ENCODE peak calls at places on chromosomes 16 and 17, in seven cellular contexts. I is neural crest cell; B is fibroblast of lung; P is stimulated activated CD8-positive, alpha-beta memory T cell treated with anti-CD3 and anti-CD28 coated beads, Interleukin-7, amount 100 ng/mL, for 1 hour; E is effector memory CD4-positive, alpha-beta T cell; D is activated T-cell treated with anti-CD3 and anti-CD28 coated beads, Interleukin-2, amount 50 U/mL, for 4 hours; A is fibroblast of the aortic adventitia. L is an unnamed sample.

GRCh38 chr16:71923941-71924690 is 28.8 kb downstream of the IST1 start:
- DNase-seq in I (no peak), B (peak; percentile 75), P (no peak), E (no peak), D (no peak), A (peak; percentile 33), L (no peak)

GRCh38 chr16:15770512-15770911 is 86.3 kb downstream of the MYH11 start:
- DNase-seq in I (no peak), B (peak; percentile 73), P (no peak), E (no peak), D (no peak), A (peak; percentile 93), L (no peak)

GRCh38 chr17:4365628-4366311 is 705 bp downstream of the UBE2G1 start:
- DNase-seq in I (peak; percentile 48), B (peak; percentile 11), P (peak; percentile 5), E (peak; percentile 5), D (peak; percentile 21), A (no peak), L (no peak)

GRCh38 chr17:31079731-31080130 is 15.0 kb upstream of the NF1 start:
- DNase-seq in I (no peak), B (no peak), P (no peak), E (no peak), D (no peak), A (no peak), L (no peak)

GRCh38 chr17:82297280-82297803 is 20.1 kb downstream of the CD7 start:
- DNase-seq in I (no peak), B (peak; percentile 85), P (peak; percentile 70), E (peak; percentile 86), D (peak; percentile 71), A (peak; percentile 56), L (no peak)

GRCh38 chr17:41664587-41665565 is 23.8 kb upstream of the EIF1 start:
- DNase-seq in I (no peak), B (no peak), P (no peak), E (no peak), D (no peak), A (no peak), L (no peak)

GRCh38 chr16:119835-120234 is 18.6 kb downstream of the NPRL3 start:
- DNase-seq in I (no peak), B (no peak), P (no peak), E (no peak), D (no peak), A (no peak), L (no peak)

GRCh38 chr16:12300490-12300889 is 324.0 kb downstream of the SNX29 start:
- DNase-seq in I (no peak), B (no peak), P (no peak), E (no peak), D (no peak), A (no peak), L (no peak)

GRCh38 chr16:11896776-11897175 is 19.0 kb downstream of the GSPT1 start:
- DNase-seq in I (no peak), B (peak; percentile 83), P (no peak), E (no peak), D (no peak), A (peak; percentile 72), L (no peak)

GRCh38 chr17:333626-334396 is 18.8 kb downstream of the RPH3AL start:
- DNase-seq in I (peak; percentile 38), B (peak; percentile 54), P (no peak), E (no peak), D (no peak), A (peak; percentile 2), L (no peak)

GRCh38 chr16:19766554-19766884 is 48.4 kb downstream of the IQCK start:
- DNase-seq in I (no peak), B (no peak), P (no peak), E (no peak), D (no peak), A (no peak), L (no peak)

GRCh38 chr17:76500074-76500744 is 1.0 kb downstream of the RHBDF2 start:
- DNase-seq in I (no peak), B (no peak), P (no peak), E (no peak), D (no peak), A (no peak), L (no peak)

GRCh38 chr17:81890447-81891302 is 711 bp downstream of the ALYREF start:
- DNase-seq in I (no peak), B (no peak), P (no peak), E (no peak), D (no peak), A (no peak), L (no peak)

GRCh38 chr16:48498761-48499600 is 111.0 kb downstream of the N4BP1 start:
- DNase-seq in I (no peak), B (peak; percentile 66), P (no peak), E (no peak), D (no peak), A (peak; percentile 93), L (no peak)

GRCh38 chr17:47959825-47960655 is 2.4 kb upstream of the PRR15L start:
- DNase-seq in I (no peak), B (no peak), P (no peak), E (no peak), D (no peak), A (no peak), L (peak; percentile 89)

GRCh38 chr17:17439971-17440843 is 36.6 kb upstream of the MED9 start:
- DNase-seq in I (peak; percentile 60), B (peak; percentile 46), P (peak; percentile 62), E (peak; percentile 47), D (peak; percentile 73), A (peak; percentile 56), L (peak; percentile 14)

GRCh38 chr17:81556863-81557262 is 4.7 kb upstream of the FAAP100 start:
- DNase-seq in I (no peak), B (no peak), P (no peak), E (no peak), D (no peak), A (no peak), L (no peak)

GRCh38 chr17:56290486-56291118 is 137.3 kb downstream of the ANKFN1 start:
- DNase-seq in I (no peak), B (no peak), P (no peak), E (no peak), D (no peak), A (no peak), L (no peak)

GRCh38 chr17:45129426-45129939 is 2.8 kb downstream of the PLCD3 start:
- DNase-seq in I (no peak), B (no peak), P (no peak), E (no peak), D (no peak), A (no peak), L (no peak)

GRCh38 chr17:47276868-47277267 is 23.2 kb downstream of the ITGB3 start:
- DNase-seq in I (no peak), B (peak; percentile 82), P (no peak), E (no peak), D (no peak), A (peak; percentile 92), L (no peak)